ENCODE peak calls at places on chromosome 13, in six cellular contexts. M is IMR-90, O is colonic mucosa, D is coronary artery, B is astrocyte of the spinal cord, C is fibroblast of the aortic adventitia. H is an unnamed sample.

GRCh38 chr13:23632741-23633140 is 62.5 kb downstream of the TNFRSF19 start:
- DNase-seq in C (no peak), O (no peak), M (no peak), D (no peak), B (no peak), H (no peak)

GRCh38 chr13:83943530-83944279 is 61.4 kb upstream of the SLITRK1 start:
- DNase-seq in B (no peak), C (no peak), M (no peak), D (no peak), O (no peak), H (no peak)

GRCh38 chr13:41751277-41751676 is 209.6 kb downstream of the VWA8 start:
- DNase-seq in M (peak), C (peak), D (no peak), O (no peak), B (peak), H (peak)

GRCh38 chr13:113666951-113667701 is at the start of gene GRK1:
- DNase-seq in B (no peak), M (no peak), D (peak), O (no peak), C (no peak), H (no peak)

GRCh38 chr13:25085125-25085742 is 10.7 kb upstream of the PABPC3 start:
- DNase-seq in C (peak), M (peak), B (peak), D (no peak), O (peak), H (peak)

GRCh38 chr13:44159633-44160279 is 213.9 kb upstream of the SERP2 start:
- DNase-seq in O (no peak), B (peak), C (peak), D (no peak), M (no peak), H (no peak)

GRCh38 chr13:82341116-82341515 is 1541.2 kb downstream of the SLITRK1 start:
- DNase-seq in M (no peak), C (no peak), O (no peak), D (no peak), B (no peak), H (no peak)

GRCh38 chr13:30303269-30303668 is 4.1 kb downstream of the KATNAL1 start:
- DNase-seq in C (no peak), D (no peak), O (no peak), M (no peak), B (no peak), H (no peak)

GRCh38 chr13:70188567-70188966 is 80.3 kb upstream of the KLHL1 start:
- DNase-seq in M (no peak), B (no peak), O (no peak), D (no peak), C (no peak), H (no peak)

GRCh38 chr13:41008349-41008980 is 10.7 kb downstream of the ELF1 start:
- DNase-seq in B (peak), O (no peak), C (peak), D (no peak), M (peak), H (peak)

GRCh38 chr13:37134411-37135041 is 29.1 kb upstream of the CSNK1A1L start:
- DNase-seq in M (peak), O (no peak), C (peak), D (no peak), B (peak), H (peak)

GRCh38 chr13:41939403-41939802 is 21.5 kb downstream of the VWA8 start:
- DNase-seq in C (no peak), B (no peak), O (no peak), D (no peak), M (no peak), H (no peak)

GRCh38 chr13:78241278-78241919 is 322.8 kb upstream of the EDNRB start:
- DNase-seq in C (peak), D (no peak), O (peak), B (peak), M (peak), H (peak)

GRCh38 chr13:49112782-49113525 is 107.2 kb upstream of the MLNR start:
- DNase-seq in O (no peak), B (no peak), D (no peak), M (peak), C (peak), H (no peak)

GRCh38 chr13:21719463-21719862 is 48.6 kb downstream of the FGF9 start:
- DNase-seq in D (no peak), O (no peak), M (no peak), B (no peak), C (no peak), H (no peak)

GRCh38 chr13:46281779-46282178 is 70.1 kb downstream of the LRRC63 start:
- DNase-seq in B (no peak), D (no peak), C (no peak), O (no peak), M (no peak), H (no peak)

GRCh38 chr13:46288570-46289259 is 77.0 kb downstream of the LRRC63 start:
- DNase-seq in O (no peak), B (peak), M (peak), D (no peak), C (peak), H (peak)

GRCh38 chr13:46289260-46289955 is 77.7 kb downstream of the LRRC63 start:
- DNase-seq in D (no peak), M (no peak), B (no peak), C (no peak), O (no peak), H (peak)

DNA sequence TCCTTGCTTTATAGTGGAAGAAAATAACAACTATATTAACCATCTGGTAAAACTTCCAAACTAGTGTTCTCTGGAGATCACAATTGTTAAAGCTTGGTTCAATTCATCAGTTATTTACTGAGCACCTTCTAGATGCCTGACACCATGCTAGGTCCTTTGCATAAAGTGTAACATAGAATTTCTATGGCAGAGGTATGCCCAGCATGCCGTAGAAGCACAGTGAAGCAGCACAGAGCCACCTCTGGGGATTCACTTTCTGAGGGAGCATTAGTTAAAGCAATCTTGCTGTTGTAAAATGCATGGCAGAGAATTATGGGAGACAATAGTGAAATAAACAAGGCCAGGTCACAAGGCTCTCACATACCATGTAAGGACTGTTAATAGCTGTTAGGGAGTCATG is 75.2 kb downstream of the LRRC63 start:
- DNase-seq in D (no peak), M (no peak), C (no peak), B (no peak), O (no peak), H (no peak)
- TF ChIP-seq CTCF in D (no peak), M (no peak), C (no peak), B (no peak), O (no peak), H (no peak)

DNA sequence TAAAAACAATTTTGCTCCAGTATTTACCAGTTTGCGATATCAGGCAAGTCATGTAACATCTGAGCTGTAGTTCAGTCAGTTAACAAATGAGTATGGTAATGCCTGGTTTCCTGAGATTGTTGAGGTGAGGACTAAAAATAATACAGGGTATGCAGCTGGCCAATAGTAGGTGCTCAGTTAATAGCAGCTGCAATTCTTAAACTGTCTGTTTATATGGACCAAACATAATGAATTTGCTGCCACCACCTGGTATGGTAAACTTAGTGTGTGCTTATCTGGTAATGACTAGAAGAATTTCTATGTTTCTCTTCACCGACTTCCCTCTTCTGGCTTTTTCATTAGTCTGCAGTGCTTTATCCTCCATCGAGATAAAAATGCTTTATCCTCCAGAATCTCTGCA is 9.1 kb downstream of the ZMYM2 start:
- DNase-seq in D (no peak), O (no peak), C (no peak), M (no peak), B (no peak), H (no peak)
- TF ChIP-seq CTCF in D (no peak), O (no peak), C (no peak), M (no peak), B (no peak), H (no peak)

DNA sequence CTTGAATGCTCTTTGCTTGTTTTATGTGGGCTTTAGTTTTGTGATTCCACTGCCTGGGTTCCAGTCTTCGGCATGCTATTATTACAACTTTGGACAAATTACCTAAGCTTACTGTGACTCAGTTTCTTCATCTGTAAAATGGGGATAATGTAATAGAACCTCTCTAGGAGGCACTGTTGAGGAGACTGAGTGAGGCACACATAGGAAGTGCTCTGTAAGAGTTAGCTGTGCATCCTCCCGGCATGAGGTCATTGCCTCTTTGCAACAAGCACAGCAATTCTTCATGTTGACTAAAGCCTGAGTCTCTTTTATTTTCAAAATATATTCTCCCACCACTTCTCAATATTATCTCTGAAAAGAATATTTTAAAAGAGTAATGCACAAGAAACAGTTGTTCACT is 227.4 kb downstream of the DLEU7 start:
- DNase-seq in C (peak), O (no peak), B (peak), M (peak), D (no peak), H (peak)
- TF ChIP-seq CTCF in C (no peak), O (no peak), B (no peak), M (no peak), D (no peak), H (no peak)

GRCh38 chr13:79631260-79631659 is 150.3 kb downstream of the NDFIP2 start:
- DNase-seq in D (no peak), C (peak), O (no peak), B (peak), M (peak), H (peak)
- TF ChIP-seq CTCF in D (no peak), C (peak), O (no peak), B (no peak), M (peak), H (peak)

DNA sequence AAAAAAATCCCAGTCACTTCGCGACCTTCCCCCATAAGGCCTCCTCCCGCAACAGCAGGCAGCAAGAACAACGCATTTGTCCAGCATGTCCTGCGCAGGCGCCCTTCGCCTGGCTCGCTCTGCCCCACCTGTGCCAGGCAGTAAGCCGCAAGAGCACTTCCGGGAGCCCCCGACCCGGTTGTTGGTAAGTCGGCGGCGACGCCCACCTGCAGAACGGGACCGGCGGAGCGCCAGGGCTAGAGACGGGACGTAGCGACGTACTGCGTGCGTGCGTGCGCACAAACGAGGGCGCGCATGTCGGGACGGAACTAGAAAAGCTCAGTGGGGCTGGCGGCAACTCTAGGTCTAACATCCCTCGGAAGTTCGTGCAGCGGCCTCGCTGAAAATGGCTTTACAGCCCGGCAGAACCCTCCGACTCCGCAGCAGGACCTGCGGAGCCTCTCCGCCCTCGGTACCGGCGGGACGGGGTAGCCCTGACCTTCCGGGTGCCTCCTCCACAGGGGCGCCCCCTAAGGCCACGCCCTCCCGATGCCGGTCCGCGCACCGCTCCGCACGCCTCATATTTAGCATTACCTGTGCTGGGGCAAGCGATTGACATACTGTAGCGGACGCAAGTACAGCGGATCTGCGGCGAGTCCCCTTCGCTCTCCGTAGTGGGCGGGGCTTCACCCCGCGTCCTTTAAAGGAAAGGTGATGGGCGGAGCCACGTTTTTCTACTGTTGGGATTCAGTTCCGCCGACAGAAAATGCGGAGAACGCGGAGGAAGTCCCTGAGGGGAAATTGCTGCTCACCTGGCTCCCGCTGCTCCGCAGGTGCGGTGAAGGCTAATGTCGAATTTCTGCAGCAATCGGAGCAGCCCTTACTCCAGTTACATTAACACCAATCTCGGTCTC is at the start of gene MTIF3:
- DNase-seq in C (peak), M (peak), D (peak), O (peak), B (peak), H (peak)
- TF ChIP-seq CTCF in C (peak), M (no peak), D (no peak), O (no peak), B (no peak), H (no peak)

GRCh38 chr13:103961129-103961528 is 894.9 kb upstream of the SLC10A2 start:
- DNase-seq in O (no peak), D (no peak), C (no peak), B (no peak), M (no peak), H (no peak)
- TF ChIP-seq CTCF in O (no peak), D (no peak), C (no peak), B (no peak), M (no peak), H (no peak)

GRCh38 chr13:32023698-32024097 is 7.9 kb upstream of the FRY start:
- DNase-seq in M (no peak), B (no peak), D (no peak), O (no peak), C (no peak), H (no peak)
- TF ChIP-seq CTCF in M (peak), B (peak), D (no peak), O (no peak), C (peak), H (peak)

GRCh38 chr13:33487575-33488243 is 202.2 kb upstream of the STARD13 start:
- DNase-seq in B (peak), M (peak), D (no peak), O (peak), C (peak), H (peak)
- TF ChIP-seq CTCF in B (peak), M (peak), D (no peak), O (no peak), C (peak), H (peak)

GRCh38 chr13:27311518-27312208 is 41.0 kb downstream of the RASL11A start:
- DNase-seq in D (no peak), C (no peak), B (no peak), O (no peak), M (no peak), H (no peak)
- TF ChIP-seq CTCF in D (no peak), C (no peak), B (no peak), O (no peak), M (no peak), H (no peak)

GRCh38 chr13:50914301-50914700 is 4.7 kb downstream of the RNASEH2B start:
- DNase-seq in M (no peak), O (no peak), B (peak), C (no peak), D (no peak), H (peak)

GRCh38 chr13:50917572-50917971 is 8.0 kb downstream of the RNASEH2B start:
- DNase-seq in M (no peak), O (no peak), B (no peak), D (no peak), C (no peak), H (no peak)

GRCh38 chr13:50916701-50917184 is 7.2 kb downstream of the RNASEH2B start:
- DNase-seq in M (no peak), C (no peak), D (no peak), O (peak), B (no peak), H (no peak)

GRCh38 chr13:50914848-50915247 is 5.3 kb downstream of the RNASEH2B start:
- DNase-seq in M (peak), D (no peak), C (no peak), B (peak), O (no peak), H (peak)

GRCh38 chr13:50915562-50915961 is 6.0 kb downstream of the RNASEH2B start:
- DNase-seq in D (no peak), O (no peak), C (no peak), M (no peak), B (no peak), H (no peak)
- TF ChIP-seq CTCF in D (no peak), O (no peak), C (no peak), M (no peak), B (no peak), H (no peak)